ENCODE peak calls at places on chromosomes 1 and 21, in six cellular contexts. D is right lobe of liver, C is BE2C, N is heart right ventricle, Z is osteocyte, X is AG09309. L is an unnamed sample.

GRCh38 chr21:39317134-39318090 is 4.0 kb upstream of the BRWD1 start:
- DNase-seq in C (peak), Z (no peak), N (no peak), X (no peak), D (no peak), L (no peak)

GRCh38 chr1:23885222-23885621 is 17.1 kb upstream of the FUCA1 start:
- DNase-seq in D (no peak), Z (no peak), N (no peak), X (no peak), C (no peak), L (no peak)

GRCh38 chr1:84849312-84849711 is 43.7 kb downstream of the LPAR3 start:
- DNase-seq in N (no peak), C (no peak), X (no peak), Z (no peak), D (no peak), L (no peak)

GRCh38 chr1:22794691-22795090 is 84.1 kb downstream of the EPHB2 start:
- DNase-seq in Z (no peak), X (no peak), C (no peak), N (peak), D (no peak), L (no peak)

GRCh38 chr21:38898422-38899098 is 92.8 kb downstream of the ETS2 start:
- DNase-seq in Z (no peak), D (no peak), X (no peak), N (no peak), C (no peak), L (no peak)

GRCh38 chr1:66739401-66740157 is 12.7 kb upstream of the DYNLT5 start:
- DNase-seq in D (no peak), X (no peak), C (no peak), Z (no peak), N (peak), L (no peak)

GRCh38 chr1:156086256-156086662 is 4.0 kb upstream of the MEX3A start:
- DNase-seq in C (no peak), X (no peak), Z (no peak), N (no peak), D (peak), L (no peak)

GRCh38 chr1:185652348-185652747 is 81.8 kb upstream of the HMCN1 start:
- DNase-seq in X (no peak), D (no peak), N (no peak), C (no peak), Z (no peak), L (no peak)

GRCh38 chr1:173916667-173917066 is 460 bp downstream of the SERPINC1 start:
- DNase-seq in C (no peak), Z (no peak), N (no peak), X (no peak), D (peak), L (no peak)

GRCh38 chr1:173915596-173915995 is 1.5 kb downstream of the SERPINC1 start:
- DNase-seq in Z (no peak), C (no peak), D (no peak), X (no peak), N (no peak), L (no peak)

GRCh38 chr1:173917149-173917548 is at the start of gene SERPINC1:
- DNase-seq in X (no peak), Z (no peak), D (peak), N (no peak), C (no peak), L (no peak)

GRCh38 chr1:173913111-173913510 is 4.0 kb downstream of the SERPINC1 start:
- DNase-seq in Z (no peak), N (no peak), D (no peak), C (no peak), X (no peak), L (no peak)

GRCh38 chr1:173914366-173914871 is 2.7 kb downstream of the SERPINC1 start:
- DNase-seq in X (no peak), N (no peak), C (peak), Z (no peak), D (peak), L (no peak)
- TF ChIP-seq CTCF in X (peak), N (peak), C (peak), Z (peak), D (peak), L (peak)

GRCh38 chr1:172657586-172657985 is 1.3 kb upstream of the FASLG start:
- DNase-seq in X (no peak), N (peak), C (no peak), D (no peak), Z (no peak), L (no peak)
- TF ChIP-seq CTCF in X (no peak), N (no peak), C (no peak), D (no peak), Z (no peak), L (no peak)

GRCh38 chr1:201375169-201375568 is 2.3 kb downstream of the TNNT2 start:
- DNase-seq in X (no peak), C (no peak), D (no peak), Z (no peak), N (no peak), L (no peak)
- TF ChIP-seq CTCF in X (no peak), C (peak), D (no peak), Z (no peak), N (peak), L (peak)

GRCh38 chr1:248686815-248687214 is 15.8 kb downstream of the OR14I1 start:
- DNase-seq in X (no peak), C (no peak), N (no peak), Z (no peak), D (no peak), L (no peak)
- TF ChIP-seq CTCF in X (no peak), C (no peak), N (no peak), Z (no peak), D (peak), L (no peak)

GRCh38 chr1:145978860-145979745 is 14.6 kb downstream of the POLR3GL start:
- DNase-seq in Z (peak), D (peak), X (peak), N (peak), C (peak), L (peak)
- TF ChIP-seq CTCF in Z (peak), D (peak), X (peak), N (peak), C (peak), L (peak)

DNA sequence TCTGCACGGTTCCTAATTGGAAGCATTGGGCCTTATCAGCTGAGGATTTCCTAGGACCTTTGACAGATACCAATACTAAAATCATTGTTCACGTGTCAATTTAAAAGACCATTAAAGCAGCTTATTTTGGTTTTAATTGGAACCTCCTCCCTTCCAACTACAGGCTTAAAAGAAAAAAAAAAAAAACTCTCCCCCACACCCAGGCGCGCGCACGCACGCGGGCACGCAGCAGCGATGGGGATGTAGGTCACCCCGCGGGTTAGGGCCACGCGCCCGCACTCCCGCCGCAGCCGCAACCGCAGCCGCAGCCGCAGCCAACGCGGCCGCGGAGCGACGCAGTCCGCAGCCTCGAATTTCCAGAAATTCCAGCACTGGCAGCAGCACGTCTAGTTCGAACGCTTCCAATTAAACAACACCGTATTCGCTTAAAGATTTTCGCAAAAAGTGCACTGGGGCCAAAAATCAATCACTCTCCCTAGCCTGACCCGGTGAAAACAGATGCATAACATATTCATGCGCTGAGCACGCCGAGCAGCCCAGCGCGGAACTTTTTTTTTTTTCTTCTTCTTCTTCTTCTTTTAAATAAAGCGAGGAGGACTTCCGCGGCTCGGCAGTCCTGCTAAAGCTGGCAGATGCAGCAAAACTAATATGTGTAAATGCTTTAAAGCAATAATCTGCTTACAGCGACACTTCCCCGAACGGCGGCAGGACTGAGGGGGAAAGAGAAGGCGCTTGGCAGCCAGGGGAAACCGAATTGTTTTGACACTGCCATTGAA is 13.3 kb upstream of the BARHL2 start:
- DNase-seq in X (no peak), D (no peak), Z (no peak), N (no peak), C (no peak), L (no peak)
- TF ChIP-seq CTCF in X (no peak), D (no peak), Z (no peak), N (no peak), C (no peak), L (no peak)